ENCODE peak calls at places on chromosomes 7 and 10, in eight cellular contexts. J, M, N, K, C, G, E and S are unnamed samples.

GRCh38 chr10:34339816-34340553 is 475.1 kb downstream of the PARD3 start:
- DNase-seq in J (no peak), M (no peak), N (no peak), K (no peak), C (no peak), G (no peak), E (no peak), S (no peak)

GRCh38 chr7:43467406-43467805 is 115.5 kb upstream of the STK17A start:
- DNase-seq in J (peak), M (peak), N (no peak), K (no peak), C (no peak), G (no peak), E (no peak), S (no peak)

GRCh38 chr10:561721-562120 is 127.7 kb downstream of the DIP2C start:
- DNase-seq in J (no peak), M (no peak), N (no peak), K (no peak), C (no peak), G (no peak), E (no peak), S (no peak)

GRCh38 chr10:59844436-59844835 is 61.9 kb downstream of the CCDC6 start:
- DNase-seq in J (no peak), M (no peak), N (no peak), K (no peak), C (no peak), G (no peak), E (no peak), S (no peak)

GRCh38 chr7:482521-483083 is 37.0 kb downstream of the PDGFA start:
- DNase-seq in J (no peak), M (no peak), N (no peak), K (no peak), C (no peak), G (no peak), E (no peak), S (no peak)

GRCh38 chr7:1560620-1561031 is 4.6 kb upstream of the TMEM184A start:
- DNase-seq in J (no peak), M (no peak), N (no peak), K (no peak), C (no peak), G (no peak), E (no peak), S (no peak)

GRCh38 chr7:7104971-7105370 is 77.4 kb upstream of the C1GALT1 start:
- DNase-seq in J (no peak), M (no peak), N (no peak), K (no peak), C (no peak), G (no peak), E (no peak), S (no peak)

GRCh38 chr10:20767028-20767427 is 130.1 kb downstream of the NEBL start:
- DNase-seq in J (peak), M (peak), N (peak), K (no peak), C (no peak), G (no peak), E (no peak), S (no peak)

GRCh38 chr10:132912685-132913558 is 29.4 kb downstream of the CFAP46 start:
- DNase-seq in J (no peak), M (no peak), N (no peak), K (peak), C (peak), G (no peak), E (no peak), S (no peak)

GRCh38 chr10:70908426-70909296 is 20.3 kb upstream of the PCBD1 start:
- DNase-seq in J (no peak), M (no peak), N (no peak), K (no peak), C (peak), G (no peak), E (no peak), S (no peak)

GRCh38 chr10:13100349-13101294 is 659 bp downstream of the OPTN start:
- DNase-seq in J (peak), M (peak), N (no peak), K (peak), C (no peak), G (peak), E (peak), S (peak)

GRCh38 chr7:30974605-30975256 is 11.0 kb downstream of the GHRHR start:
- DNase-seq in J (peak), M (peak), N (no peak), K (peak), C (no peak), G (peak), E (peak), S (peak)

GRCh38 chr10:19860107-19860506 is 43.9 kb downstream of the PLXDC2 start:
- DNase-seq in J (no peak), M (no peak), N (no peak), K (no peak), C (no peak), G (no peak), E (no peak), S (no peak)

GRCh38 chr10:71999360-72000072 is 35.3 kb downstream of the CHST3 start:
- DNase-seq in J (no peak), M (peak), N (peak), K (peak), C (peak), G (no peak), E (no peak), S (peak)

GRCh38 chr7:149723082-149723767 is 50.2 kb downstream of the ZNF467 start:
- DNase-seq in J (no peak), M (no peak), N (no peak), K (peak), C (no peak), G (no peak), E (no peak), S (no peak)

GRCh38 chr7:29289156-29290021 is 94.8 kb downstream of the CHN2 start:
- DNase-seq in J (no peak), M (peak), N (no peak), K (peak), C (no peak), G (no peak), E (peak), S (no peak)

GRCh38 chr10:110056822-110057221 is 49.0 kb downstream of the ADD3 start:
- DNase-seq in J (peak), M (no peak), N (peak), K (no peak), C (no peak), G (no peak), E (no peak), S (no peak)

GRCh38 chr7:33495207-33495606 is 365.8 kb downstream of the BBS9 start:
- DNase-seq in J (peak), M (peak), N (peak), K (no peak), C (no peak), G (no peak), E (no peak), S (no peak)

GRCh38 chr10:129531195-129531968 is 64.3 kb downstream of the MGMT start:
- DNase-seq in J (no peak), M (peak), N (peak), K (no peak), C (no peak), G (no peak), E (no peak), S (no peak)

GRCh38 chr7:123538897-123539296 is 4.5 kb upstream of the IQUB start:
- DNase-seq in J (peak), M (no peak), N (no peak), K (no peak), C (no peak), G (no peak), E (no peak), S (no peak)

GRCh38 chr10:45515630-45516029 is 141.6 kb downstream of the ALOX5 start:
- DNase-seq in J (no peak), M (no peak), N (no peak), K (no peak), C (no peak), G (no peak), E (no peak), S (no peak)

GRCh38 chr10:110142965-110143364 is 64.4 kb upstream of the MXI1 start:
- DNase-seq in J (no peak), M (no peak), N (no peak), K (peak), C (no peak), G (no peak), E (no peak), S (no peak)

GRCh38 chr7:16708980-16709379 is 44.6 kb upstream of the TSPAN13 start:
- DNase-seq in J (peak), M (peak), N (peak), K (no peak), C (no peak), G (no peak), E (no peak), S (no peak)

GRCh38 chr7:102117743-102118142 is 168.9 kb upstream of the SH2B2 start:
- DNase-seq in J (peak), M (no peak), N (peak), K (no peak), C (peak), G (no peak), E (no peak), S (no peak)

GRCh38 chr10:27541728-27542285 is 37.7 kb downstream of the RAB18 start:
- DNase-seq in J (no peak), M (no peak), N (no peak), K (no peak), C (no peak), G (no peak), E (no peak), S (no peak)